ENCODE peak calls at places on chromosomes 6 and 20, in nine cellular contexts. V is epithelial cell of esophagus, Q is cardiac fibroblast, K is endothelial cell, U is GM12878, D is uterus, Z is PC-3, I is nephron progenitor cell, A is astrocyte. Y is an unnamed sample.

GRCh38 chr6:13457577-13457976 is 29.8 kb downstream of the GFOD1 start:
- DNase-seq in A (peak; percentile 96), Q (peak; percentile 62), K (no peak), Z (peak; percentile 22), I (no peak), D (no peak), U (no peak), V (peak; percentile 88), Y (no peak)

GRCh38 chr20:3786126-3786484 is 435 bp downstream of the CENPB start:
- DNase-seq in I (peak; percentile 48), Z (peak; percentile 55), U (no peak), K (peak; percentile 54), D (peak; percentile 54), Q (peak; percentile 67), A (peak; percentile 53), V (peak; percentile 67), Y (peak; percentile 38)

GRCh38 chr6:154463573-154464419 is 46.7 kb downstream of the CNKSR3 start:
- DNase-seq in V (no peak), K (no peak), U (no peak), I (no peak), A (no peak), Z (no peak), D (no peak), Q (no peak), Y (no peak)

GRCh38 chr6:41713650-41714291 is 21.6 kb downstream of the TFEB start:
- DNase-seq in D (no peak), Q (peak; percentile 55), A (peak; percentile 27), Z (no peak), K (no peak), U (peak; percentile 81), V (peak; percentile 81), I (no peak), Y (peak; percentile 91)

GRCh38 chr6:96520039-96520850 is 1.4 kb upstream of the UFL1 start:
- DNase-seq in U (no peak), D (no peak), I (no peak), A (peak; percentile 68), V (peak; percentile 92), Z (peak; percentile 80), Q (peak; percentile 56), K (no peak), Y (peak; percentile 10)

GRCh38 chr6:72856801-72857200 is 234.9 kb downstream of the KCNQ5 start:
- DNase-seq in I (no peak), U (no peak), K (no peak), A (no peak), Z (no peak), V (no peak), Q (no peak), D (no peak), Y (no peak)

GRCh38 chr6:15879372-15880261 is 216.8 kb upstream of the DTNBP1 start:
- DNase-seq in K (no peak), I (no peak), U (no peak), Z (peak; percentile 56), Q (peak; percentile 39), A (peak; percentile 38), D (peak; percentile 44), V (peak; percentile 60), Y (peak; percentile 47)

GRCh38 chr20:63739129-63740069 is at the start of gene SLC2A4RG:
- DNase-seq in D (peak; percentile 85), U (no peak), V (peak; percentile 81), Z (peak; percentile 85), K (peak; percentile 75), I (peak; percentile 84), A (peak; percentile 34), Q (peak; percentile 63), Y (peak; percentile 76)

GRCh38 chr6:125232466-125232865 is 69.3 kb downstream of the HDDC2 start:
- DNase-seq in A (peak; percentile 63), Z (no peak), U (no peak), V (peak; percentile 16), D (no peak), Q (peak; percentile 32), I (no peak), K (no peak), Y (no peak)

GRCh38 chr20:475463-476357 is 13.4 kb upstream of the TBC1D20 start:
- DNase-seq in A (no peak), V (no peak), U (no peak), Z (no peak), K (no peak), I (no peak), D (no peak), Q (no peak), Y (no peak)

GRCh38 chr6:105838156-105838555 is 248.0 kb upstream of the PRDM1 start:
- DNase-seq in I (no peak), A (no peak), D (no peak), K (no peak), U (no peak), Q (no peak), Z (no peak), V (no peak), Y (no peak)

GRCh38 chr20:41135187-41135887 is 2.0 kb upstream of the PLCG1 start:
- DNase-seq in Z (peak; percentile 70), V (peak; percentile 65), U (no peak), I (peak; percentile 45), D (no peak), Q (peak; percentile 46), K (peak; percentile 64), A (no peak), Y (peak; percentile 57)

GRCh38 chr6:104639671-104640070 is 220.0 kb downstream of the HACE1 start:
- DNase-seq in K (no peak), Q (peak; percentile 83), I (no peak), A (peak; percentile 2), U (peak; percentile 21), V (peak; percentile 61), D (no peak), Z (no peak), Y (peak; percentile 81)

GRCh38 chr6:78836610-78837009 is 30.7 kb upstream of the IRAK1BP1 start:
- DNase-seq in A (no peak), Q (no peak), D (no peak), Z (no peak), V (no peak), K (no peak), I (no peak), U (no peak), Y (no peak)

GRCh38 chr6:23414204-23414501 is 711.9 kb upstream of the NRSN1 start:
- DNase-seq in Z (peak; percentile 70), D (no peak), Q (peak; percentile 55), I (no peak), K (no peak), U (peak; percentile 7), A (peak; percentile 86), V (peak; percentile 63), Y (peak; percentile 35)
- TF ChIP-seq CTCF in Z (peak; percentile 66), D (peak; percentile 29), Q (peak; percentile 36), I (peak; percentile 7), K (peak; percentile 18), U (no peak), A (peak; percentile 23), V (peak; percentile 47), Y (peak; percentile 37)

GRCh38 chr6:90820436-90820835 is 233.6 kb upstream of the MAP3K7 start:
- DNase-seq in V (peak; percentile 73), Z (peak; percentile 7), Q (no peak), D (no peak), K (no peak), I (no peak), A (no peak), U (no peak), Y (peak; percentile 20)
- TF ChIP-seq CTCF in V (no peak), Z (no peak), Q (no peak), D (no peak), K (no peak), I (no peak), A (no peak), U (no peak), Y (no peak)

GRCh38 chr20:36398515-36398914 is 92.4 kb downstream of the DLGAP4 start:
- DNase-seq in U (no peak), I (no peak), Z (no peak), D (no peak), Q (no peak), K (no peak), A (no peak), V (no peak), Y (no peak)

GRCh38 chr20:36401336-36401735 is 95.2 kb downstream of the DLGAP4 start:
- DNase-seq in I (no peak), Z (no peak), Q (no peak), U (no peak), V (no peak), K (no peak), A (no peak), D (no peak), Y (no peak)

GRCh38 chr20:36400901-36401300 is 94.8 kb downstream of the DLGAP4 start:
- DNase-seq in Z (no peak), A (no peak), U (no peak), I (no peak), D (no peak), Q (no peak), V (no peak), K (no peak), Y (no peak)

GRCh38 chr20:36399969-36400545 is 93.9 kb downstream of the DLGAP4 start:
- DNase-seq in Q (no peak), V (no peak), D (no peak), I (no peak), K (no peak), U (no peak), A (no peak), Z (no peak), Y (no peak)

DNA sequence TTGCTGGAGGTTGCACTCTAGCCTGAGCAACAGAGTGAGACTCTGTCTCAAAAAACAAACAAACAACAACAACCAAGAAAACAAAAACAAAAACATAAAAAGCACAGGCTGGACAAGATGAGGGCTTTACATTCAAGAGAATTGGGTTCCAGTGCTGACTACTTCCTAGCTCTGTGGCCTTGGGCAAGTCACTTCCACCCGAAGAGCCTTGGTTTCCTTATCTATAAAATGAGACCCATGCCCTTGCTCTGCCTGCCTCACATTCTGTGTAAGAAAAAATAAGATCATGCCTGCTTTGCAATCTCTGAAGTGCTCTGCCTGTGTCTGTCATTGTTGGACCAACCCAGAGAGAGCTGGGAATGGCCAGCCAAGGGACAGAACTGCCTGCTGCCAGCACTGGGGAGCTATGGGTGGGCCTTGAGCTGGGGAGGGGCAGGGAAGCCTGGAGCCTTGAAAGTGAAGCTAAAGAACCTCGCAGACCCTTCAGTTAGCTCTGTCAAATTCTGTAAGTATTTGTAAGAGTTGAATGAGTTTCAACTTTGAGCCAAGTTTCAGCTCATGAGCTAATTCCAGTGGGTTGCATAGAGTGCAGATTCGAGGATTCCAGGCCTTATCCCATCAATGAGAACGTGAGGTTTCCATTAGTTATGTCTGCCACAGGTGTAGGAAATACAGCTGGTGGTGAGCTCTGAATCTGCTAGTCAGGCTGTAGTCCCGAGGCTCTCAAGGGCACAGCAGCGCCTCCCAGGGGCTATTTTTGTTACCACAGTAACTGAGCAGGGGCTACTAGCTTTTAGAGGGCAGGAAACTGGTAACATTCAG is 93.2 kb downstream of the DLGAP4 start:
- DNase-seq in A (no peak), I (peak; percentile 60), Z (peak; percentile 78), Q (peak; percentile 48), K (peak; percentile 91), D (no peak), V (peak; percentile 63), U (no peak), Y (peak; percentile 56)
- TF ChIP-seq CTCF in A (peak; percentile 32), I (peak; percentile 38), Z (peak; percentile 77), Q (peak; percentile 49), K (peak; percentile 49), D (no peak), V (peak; percentile 44), U (peak; percentile 55), Y (no peak)

DNA sequence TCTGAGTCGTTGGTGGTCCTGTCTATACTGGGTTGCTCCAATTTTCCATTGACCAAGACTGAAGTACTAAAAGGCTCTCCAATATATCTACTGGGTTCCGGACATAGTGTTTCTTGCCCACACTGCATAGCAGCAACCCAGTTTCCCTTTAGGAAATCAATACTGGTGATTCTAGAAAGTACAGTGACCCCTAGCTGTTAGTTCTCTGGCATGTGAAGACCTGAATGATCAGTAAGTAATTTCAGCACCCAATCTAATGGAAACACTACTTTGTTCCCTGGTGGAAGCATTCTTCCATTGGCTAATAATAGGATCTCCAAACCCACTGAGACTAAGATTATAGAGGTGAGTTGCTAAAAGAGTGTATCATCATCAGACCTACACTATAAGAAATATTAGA is 40.8 kb upstream of the STMND1 start:
- DNase-seq in K (no peak), I (no peak), V (no peak), Q (no peak), D (no peak), A (no peak), Z (no peak), U (no peak), Y (no peak)
- TF ChIP-seq CTCF in K (no peak), I (no peak), V (no peak), Q (no peak), D (no peak), A (no peak), Z (no peak), U (no peak), Y (no peak)